ENCODE peak calls at places on chromosome 13, in nine cellular contexts. E is uterus, T is thoracic aorta, U is left lung, Q is left ventricle myocardium inferior, J is ovary, B is breast epithelium, Y is Peyer's patch, K is AG10803. I is an unnamed sample.

GRCh38 chr13:42990147-42990990 is 1.7 kb downstream of the EPSTI1 start:
- DNase-seq in E (no peak), T (no peak), U (no peak), Q (no peak), J (no peak), B (no peak), Y (no peak), K (peak), I (no peak)

GRCh38 chr13:84487681-84488080 is 605.4 kb upstream of the SLITRK1 start:
- DNase-seq in E (no peak), T (no peak), U (no peak), Q (no peak), J (no peak), B (no peak), Y (no peak), K (no peak), I (no peak)

GRCh38 chr13:50969691-50970090 is 60.1 kb downstream of the RNASEH2B start:
- DNase-seq in E (no peak), T (no peak), U (no peak), Q (no peak), J (no peak), B (no peak), Y (no peak), K (peak), I (no peak)

GRCh38 chr13:89846890-89847585 is 1500.4 kb upstream of the MIR17HG start:
- DNase-seq in E (no peak), T (no peak), U (no peak), Q (no peak), J (no peak), B (no peak), Y (no peak), K (no peak), I (peak)

GRCh38 chr13:41622545-41623429 is 165.4 kb downstream of the RGCC start:
- DNase-seq in E (peak), T (no peak), U (no peak), Q (no peak), J (no peak), B (no peak), Y (no peak), K (peak), I (peak)

GRCh38 chr13:20728579-20729300 is 25.2 kb downstream of the IL17D start:
- DNase-seq in E (no peak), T (no peak), U (no peak), Q (no peak), J (no peak), B (no peak), Y (no peak), K (peak), I (no peak)

GRCh38 chr13:80361883-80362327 is 21.0 kb upstream of the SPRY2 start:
- DNase-seq in E (no peak), T (no peak), U (no peak), Q (no peak), J (no peak), B (no peak), Y (no peak), K (no peak), I (no peak)

GRCh38 chr13:73851104-73851503 is 283.1 kb downstream of the KLF12 start:
- DNase-seq in E (no peak), T (no peak), U (no peak), Q (no peak), J (no peak), B (no peak), Y (no peak), K (no peak), I (no peak)

GRCh38 chr13:76440568-76440967 is 445.6 kb downstream of the KCTD12 start:
- DNase-seq in E (no peak), T (no peak), U (no peak), Q (no peak), J (no peak), B (no peak), Y (no peak), K (no peak), I (no peak)

GRCh38 chr13:21852043-21852442 is 181.2 kb downstream of the FGF9 start:
- DNase-seq in E (no peak), T (no peak), U (no peak), Q (no peak), J (no peak), B (no peak), Y (no peak), K (peak), I (no peak)

GRCh38 chr13:93318538-93318937 is 91.9 kb downstream of the GPC6 start:
- DNase-seq in E (no peak), T (no peak), U (no peak), Q (no peak), J (no peak), B (no peak), Y (no peak), K (no peak), I (no peak)

GRCh38 chr13:107450931-107451330 is 764.4 kb downstream of the LIG4 start:
- DNase-seq in E (peak), T (peak), U (peak), Q (no peak), J (no peak), B (no peak), Y (no peak), K (peak), I (peak)

GRCh38 chr13:94967183-94968039 is 255.1 kb upstream of the SOX21 start:
- DNase-seq in E (no peak), T (no peak), U (no peak), Q (no peak), J (no peak), B (no peak), Y (peak), K (no peak), I (no peak)

GRCh38 chr13:113506025-113506685 is 15.6 kb upstream of the DCUN1D2 start:
- DNase-seq in E (no peak), T (no peak), U (no peak), Q (no peak), J (no peak), B (no peak), Y (no peak), K (no peak), I (no peak)

GRCh38 chr13:106423530-106423929 is 111.9 kb downstream of the EFNB2 start:
- DNase-seq in E (no peak), T (no peak), U (no peak), Q (no peak), J (no peak), B (no peak), Y (no peak), K (no peak), I (no peak)

GRCh38 chr13:50707533-50708096 is 135.9 kb downstream of the DLEU7 start:
- DNase-seq in E (no peak), T (no peak), U (no peak), Q (no peak), J (no peak), B (no peak), Y (no peak), K (no peak), I (no peak)

GRCh38 chr13:68929055-68929454 is 1178.6 kb upstream of the ATXN8OS start:
- DNase-seq in E (no peak), T (no peak), U (no peak), Q (no peak), J (no peak), B (no peak), Y (no peak), K (no peak), I (no peak)

GRCh38 chr13:30453727-30454126 is 12.0 kb downstream of the HMGB1 start:
- DNase-seq in E (no peak), T (no peak), U (no peak), Q (no peak), J (no peak), B (no peak), Y (no peak), K (peak), I (peak)
- TF ChIP-seq CTCF in E (no peak), T (no peak), U (no peak), Q (no peak), J (no peak), B (no peak), Y (no peak), K (peak), I (peak)

GRCh38 chr13:32409561-32410440 is 18.1 kb downstream of the N4BP2L1 start:
- DNase-seq in E (peak), T (no peak), U (no peak), Q (peak), J (peak), B (no peak), Y (no peak), K (peak), I (peak)
- H3K4me3 ChIP-seq in E (no peak), T (no peak), U (peak), Q (peak), J (peak), B (peak), Y (no peak), K (peak), I (peak)

DNA sequence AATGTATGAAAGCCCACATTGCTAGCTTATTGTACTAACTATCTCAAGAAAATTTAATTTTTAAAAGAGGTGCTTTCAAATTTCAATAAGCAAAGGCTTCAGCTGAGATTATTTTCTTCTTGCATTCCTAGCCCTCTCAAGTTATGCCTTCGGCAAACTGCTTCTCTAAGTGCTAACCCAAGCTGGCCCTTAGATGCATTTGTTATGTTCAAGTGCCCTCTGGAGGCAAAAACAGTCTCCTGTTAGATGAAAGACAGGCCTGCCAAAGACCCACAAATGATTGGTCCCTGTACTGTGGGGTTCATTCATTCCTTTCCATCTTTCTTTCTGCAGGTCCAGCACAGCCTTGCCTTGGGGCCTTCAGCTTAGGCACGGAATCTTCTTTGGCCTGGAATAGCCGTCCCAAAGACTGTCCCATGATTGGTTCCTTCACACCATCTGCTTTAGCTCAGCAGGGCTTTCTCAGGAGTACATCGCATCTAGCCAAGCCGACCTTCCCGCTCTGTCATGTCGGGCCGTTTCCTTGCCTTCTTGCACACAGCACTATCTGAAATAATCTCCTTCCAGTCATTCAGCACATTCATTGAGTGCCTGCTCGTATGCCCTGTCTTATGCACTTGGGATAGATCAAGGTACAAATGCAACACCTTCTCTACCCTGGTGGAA is 26.4 kb upstream of the TPTE2 start:
- DNase-seq in E (no peak), T (no peak), U (no peak), Q (no peak), J (no peak), B (no peak), Y (no peak), K (peak), I (peak)
- TF ChIP-seq CTCF in E (peak), T (no peak), U (peak), Q (peak), J (no peak), B (no peak), Y (no peak), K (peak), I (peak)

DNA sequence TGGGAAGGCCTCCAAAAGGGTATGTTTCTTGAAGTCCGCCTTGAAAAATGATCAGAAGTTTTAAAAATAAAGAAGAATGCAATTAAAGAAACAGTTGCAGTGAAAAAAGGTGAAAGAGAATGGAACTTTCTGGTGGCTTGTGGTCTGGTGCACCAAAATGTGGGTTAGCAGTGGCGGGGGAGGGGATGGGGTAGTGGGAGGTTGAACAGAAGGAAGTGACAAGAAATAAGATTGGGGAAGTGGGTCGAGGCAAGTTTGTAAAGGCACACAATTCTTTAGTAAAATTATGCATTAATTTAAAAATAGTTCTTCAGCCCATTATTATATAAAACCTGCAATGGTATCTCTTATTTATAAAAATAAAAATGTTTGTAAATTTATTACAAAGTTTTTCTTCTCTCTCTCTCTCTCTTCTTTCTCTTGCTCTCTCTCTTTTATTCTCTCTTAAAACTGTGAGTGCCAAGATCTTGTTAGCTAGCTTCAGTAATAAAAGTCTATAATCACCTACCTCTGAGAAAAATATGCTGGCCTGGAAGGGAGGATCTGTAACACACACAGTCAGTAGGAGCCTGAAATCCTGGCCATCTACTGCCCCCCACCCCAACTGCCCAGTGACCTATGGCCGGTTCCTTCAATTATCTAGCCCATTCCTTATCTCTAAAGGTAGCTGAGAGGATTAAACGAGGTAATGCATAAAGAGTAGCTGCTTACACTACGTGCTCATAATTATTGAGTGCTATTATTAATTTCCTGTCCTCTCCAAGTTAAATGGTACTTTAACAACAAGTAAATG is 2.2 kb downstream of the LCP1 start:
- DNase-seq in E (no peak), T (peak), U (peak), Q (peak), J (no peak), B (no peak), Y (peak), K (no peak), I (no peak)
- H3K4me3 ChIP-seq in E (no peak), T (peak), U (peak), Q (peak), J (no peak), B (peak), Y (peak), K (no peak), I (no peak)

GRCh38 chr13:98111168-98112098 is 31.5 kb upstream of the FARP1 start:
- DNase-seq in E (no peak), T (no peak), U (no peak), Q (no peak), J (no peak), B (no peak), Y (no peak), K (no peak), I (no peak)
- TF ChIP-seq CTCF in E (no peak), T (no peak), U (no peak), Q (no peak), J (no peak), B (no peak), Y (no peak), K (no peak), I (no peak)

GRCh38 chr13:99996177-99996705 is 14.7 kb downstream of the ZIC2 start:
- DNase-seq in E (no peak), T (no peak), U (no peak), Q (no peak), J (no peak), B (no peak), Y (no peak), K (no peak), I (no peak)

GRCh38 chr13:99995503-99996176 is 14.1 kb downstream of the ZIC2 start:
- DNase-seq in E (no peak), T (no peak), U (no peak), Q (no peak), J (no peak), B (no peak), Y (no peak), K (no peak), I (no peak)

GRCh38 chr13:99995104-99995502 is 13.5 kb downstream of the ZIC2 start:
- DNase-seq in E (no peak), T (no peak), U (no peak), Q (no peak), J (no peak), B (no peak), Y (no peak), K (no peak), I (no peak)

GRCh38 chr13:99998261-99998660 is 16.7 kb downstream of the ZIC2 start:
- DNase-seq in E (no peak), T (no peak), U (no peak), Q (no peak), J (no peak), B (no peak), Y (no peak), K (no peak), I (no peak)

DNA sequence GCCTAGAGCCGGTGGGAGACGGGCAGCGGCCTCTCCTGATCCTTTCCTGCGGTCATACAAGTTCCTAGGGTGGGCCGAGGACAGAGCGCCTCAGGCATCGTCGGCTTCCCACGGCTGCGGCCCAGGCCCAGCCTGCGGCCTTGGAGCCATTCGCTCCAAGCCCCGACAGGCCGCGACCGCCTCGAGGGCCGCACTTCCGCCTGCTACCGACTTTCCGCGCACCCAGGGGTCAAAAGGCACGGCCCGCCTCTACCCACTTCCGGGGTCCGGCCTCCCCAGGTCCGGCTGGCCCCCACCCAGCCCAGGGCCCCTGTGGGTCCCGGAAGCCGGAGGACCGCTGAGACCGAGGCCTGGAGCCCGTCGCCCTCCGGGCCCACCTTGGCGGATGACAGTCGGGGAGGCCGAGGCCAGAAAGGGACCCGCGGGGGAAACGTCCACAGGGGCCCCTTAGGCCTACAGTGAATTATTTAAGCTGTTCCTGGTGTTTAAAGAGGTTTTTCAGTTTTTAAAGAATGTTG is 16.2 kb downstream of the ZIC2 start:
- DNase-seq in E (no peak), T (no peak), U (no peak), Q (no peak), J (no peak), B (no peak), Y (no peak), K (no peak), I (no peak)
- H3K4me3 ChIP-seq in E (no peak), T (no peak), U (no peak), Q (no peak), J (no peak), B (no peak), Y (no peak), K (no peak), I (no peak)

DNA sequence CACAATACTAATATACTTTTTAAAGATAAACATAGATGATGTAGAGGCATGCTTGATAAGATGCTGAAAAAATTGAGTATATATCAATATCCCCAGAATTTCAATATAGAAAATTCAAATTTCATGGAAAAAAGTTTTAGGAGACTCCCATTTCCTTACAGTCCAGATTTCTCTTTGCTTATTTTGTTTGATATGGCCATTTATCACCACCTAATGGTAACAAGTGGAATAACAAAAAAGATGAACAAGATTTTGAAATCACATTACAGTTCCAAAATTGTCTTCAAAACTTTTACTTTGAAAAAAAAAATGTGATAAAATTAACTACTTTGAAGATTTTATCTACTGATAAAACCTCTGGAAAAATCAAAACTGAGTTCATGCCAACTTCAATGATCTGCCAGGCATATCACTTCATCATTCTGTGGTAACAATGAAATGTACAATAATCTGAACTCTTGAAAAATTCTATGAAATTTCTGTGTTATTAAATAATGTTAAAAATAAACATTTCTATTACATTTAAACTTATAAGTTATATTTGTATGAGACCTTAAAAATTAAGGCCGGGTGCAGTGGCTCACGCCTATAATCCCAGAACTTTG is 17.5 kb downstream of the MIPEP start:
- DNase-seq in E (no peak), T (no peak), U (no peak), Q (no peak), J (no peak), B (no peak), Y (no peak), K (peak), I (no peak)
- TF ChIP-seq CTCF in E (peak), T (peak), U (peak), Q (peak), J (peak), B (peak), Y (peak), K (peak), I (peak)

GRCh38 chr13:37835392-37835791 is 34.2 kb downstream of the TRPC4 start:
- DNase-seq in E (no peak), T (no peak), U (no peak), Q (no peak), J (no peak), B (no peak), Y (no peak), K (no peak), I (no peak)

DNA sequence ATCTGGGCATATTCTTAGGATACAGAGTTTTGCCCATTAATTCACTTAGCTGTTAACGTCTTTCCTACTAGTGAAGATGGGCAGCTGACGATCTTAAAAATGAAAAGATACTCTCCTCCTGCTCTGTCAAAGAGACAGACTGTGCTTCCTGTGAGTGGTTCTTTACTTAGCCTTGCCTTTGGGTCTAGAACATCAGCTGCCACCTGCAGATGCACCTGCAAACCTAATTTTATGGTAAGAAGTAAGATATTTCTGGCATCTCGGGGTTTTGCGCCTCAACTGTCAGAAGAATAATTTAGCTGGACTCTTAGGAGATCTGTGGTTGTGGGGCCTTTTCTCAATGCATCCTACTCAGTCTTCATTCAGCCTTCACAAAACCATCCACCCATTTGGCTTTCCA is 36.2 kb downstream of the TRPC4 start:
- DNase-seq in E (no peak), T (no peak), U (no peak), Q (no peak), J (no peak), B (no peak), Y (no peak), K (no peak), I (no peak)
- H3K4me3 ChIP-seq in E (no peak), T (no peak), U (no peak), Q (no peak), J (no peak), B (no peak), Y (no peak), K (no peak), I (no peak)

DNA sequence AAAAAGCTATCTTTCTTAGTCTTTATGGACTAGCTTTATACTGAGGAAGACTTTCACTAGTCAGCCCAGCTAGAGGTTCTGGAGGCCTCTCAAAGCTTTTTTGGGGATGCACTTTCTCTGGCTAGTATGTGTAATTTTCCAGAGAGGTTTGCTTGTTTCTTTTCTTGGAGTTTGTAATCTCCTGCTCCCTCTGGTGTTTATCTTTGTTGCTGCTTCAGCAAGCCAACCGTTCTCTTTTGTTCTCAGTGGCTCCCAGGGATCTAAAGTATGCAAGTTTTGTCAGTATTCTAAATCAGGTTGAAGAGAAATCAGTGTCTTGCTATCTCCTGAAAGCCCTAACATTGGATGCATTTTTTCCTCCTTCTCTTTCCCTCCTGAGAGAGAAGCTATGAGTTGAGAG is 121.1 kb upstream of the MYO16 start:
- DNase-seq in E (no peak), T (no peak), U (no peak), Q (no peak), J (no peak), B (no peak), Y (no peak), K (no peak), I (no peak)
- TF ChIP-seq CTCF in E (no peak), T (no peak), U (peak), Q (peak), J (no peak), B (no peak), Y (peak), K (peak), I (peak)

I was measured in foreskin fibroblast.